ENCODE peak calls at places on chromosome 14, in five cellular contexts. V, N, R, I and C are unnamed samples.

GRCh38 chr14:39050389-39050788 is 52.6 kb downstream of the SEC23A start:
- DNase-seq in V (no peak), N (no peak), R (no peak), I (no peak), C (peak; percentile 11)

GRCh38 chr14:99735189-99736135 is 51.4 kb downstream of the CYP46A1 start:
- DNase-seq in V (no peak), N (no peak), R (no peak), I (peak; percentile 9), C (no peak)

GRCh38 chr14:58805057-58805456 is 167.3 kb downstream of the DACT1 start:
- DNase-seq in V (no peak), N (no peak), R (no peak), I (no peak), C (peak; percentile 86)

GRCh38 chr14:30194769-30195168 is 267.1 kb upstream of the PRKD1 start:
- DNase-seq in V (no peak), N (no peak), R (no peak), I (no peak), C (no peak)

GRCh38 chr14:94591871-94592270 is 10.6 kb downstream of the SERPINA5 start:
- DNase-seq in V (no peak), N (no peak), R (no peak), I (no peak), C (no peak)

GRCh38 chr14:95222870-95223398 is 65.6 kb upstream of the DICER1 start:
- DNase-seq in V (no peak), N (no peak), R (no peak), I (no peak), C (no peak)

GRCh38 chr14:51116682-51117081 is 21.8 kb upstream of the TRIM9 start:
- DNase-seq in V (no peak), N (no peak), R (no peak), I (no peak), C (no peak)

GRCh38 chr14:101193126-101193844 is 289.8 kb upstream of the RTL1 start:
- DNase-seq in V (no peak), N (no peak), R (no peak), I (no peak), C (no peak)

GRCh38 chr14:77014004-77014604 is 14.4 kb downstream of the IRF2BPL start:
- DNase-seq in V (peak; percentile 82), N (peak; percentile 76), R (no peak), I (peak; percentile 75), C (peak; percentile 62)

GRCh38 chr14:92512807-92513203 is 776 bp upstream of the RIN3 start:
- DNase-seq in V (no peak), N (no peak), R (no peak), I (no peak), C (no peak)
- H3K27ac ChIP-seq in V (peak overlapping the region; percentile 81), N (no peak overlapping the region), R (no peak overlapping the region), I (peak overlapping the region; percentile 94), C (no peak overlapping the region)

GRCh38 chr14:24843999-24844398 is 205.9 kb downstream of the STXBP6 start:
- DNase-seq in V (no peak), N (no peak), R (no peak), I (no peak), C (no peak)
- H3K27ac ChIP-seq in V (no peak overlapping the region), N (no peak overlapping the region), R (no peak overlapping the region), I (no peak overlapping the region), C (no peak overlapping the region)

DNA sequence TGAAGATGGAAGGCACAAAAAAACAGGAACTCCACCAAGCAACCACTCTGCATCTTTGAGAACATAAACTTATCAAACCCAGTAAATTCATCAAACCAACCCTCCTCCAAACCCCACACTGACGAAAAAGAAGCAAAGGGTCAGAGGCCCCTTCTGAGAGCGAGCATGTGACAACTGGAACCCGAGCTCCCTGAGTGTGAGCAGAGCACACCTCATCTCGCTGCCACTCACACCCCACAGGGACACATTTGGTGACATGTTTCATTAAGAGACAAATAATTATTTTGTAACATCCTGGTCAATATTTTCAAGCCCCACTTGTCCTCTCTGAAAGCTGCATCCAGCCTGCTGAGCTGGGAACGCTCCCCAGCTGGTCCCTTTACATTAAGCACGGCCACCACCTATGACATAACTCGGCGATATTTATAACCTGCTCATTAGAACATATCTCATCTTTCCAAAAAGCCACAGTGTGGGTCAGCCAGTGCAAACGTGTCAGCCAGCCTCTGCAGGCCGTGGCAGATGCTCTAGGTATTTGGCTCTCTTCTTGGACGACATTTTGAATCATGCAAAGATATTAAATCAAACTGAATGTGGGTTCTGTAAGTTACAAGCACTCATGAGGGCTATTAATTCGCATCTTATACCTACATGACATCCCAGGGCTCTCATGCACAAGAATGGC is 120.1 kb downstream of the TTC7B start:
- DNase-seq in V (no peak), N (no peak), R (no peak), I (no peak), C (no peak)
- H3K27ac ChIP-seq in V (peak overlapping the region; percentile 75), N (no peak overlapping the region), R (no peak overlapping the region), I (peak overlapping the region; percentile 85), C (no peak overlapping the region)

GRCh38 chr14:73795974-73796373 is 55.7 kb upstream of the PTGR2 start:
- DNase-seq in V (no peak), N (peak; percentile 80), R (no peak), I (no peak), C (no peak)

GRCh38 chr14:73796881-73797539 is 54.6 kb upstream of the PTGR2 start:
- DNase-seq in V (no peak), N (no peak), R (no peak), I (no peak), C (no peak)

GRCh38 chr14:73797540-73797925 is 54.1 kb upstream of the PTGR2 start:
- DNase-seq in V (no peak), N (no peak), R (no peak), I (no peak), C (no peak)

GRCh38 chr14:73792476-73792875 is 59.2 kb upstream of the PTGR2 start:
- DNase-seq in V (no peak), N (peak; percentile 26), R (no peak), I (no peak), C (no peak)

GRCh38 chr14:73795466-73795865 is 56.2 kb upstream of the PTGR2 start:
- DNase-seq in V (no peak), N (no peak), R (no peak), I (no peak), C (no peak)
- H3K27ac ChIP-seq in V (no peak overlapping the region), N (no peak overlapping the region), R (no peak overlapping the region), I (peak overlapping the region; percentile 76), C (peak overlapping the region; percentile 71)

DNA sequence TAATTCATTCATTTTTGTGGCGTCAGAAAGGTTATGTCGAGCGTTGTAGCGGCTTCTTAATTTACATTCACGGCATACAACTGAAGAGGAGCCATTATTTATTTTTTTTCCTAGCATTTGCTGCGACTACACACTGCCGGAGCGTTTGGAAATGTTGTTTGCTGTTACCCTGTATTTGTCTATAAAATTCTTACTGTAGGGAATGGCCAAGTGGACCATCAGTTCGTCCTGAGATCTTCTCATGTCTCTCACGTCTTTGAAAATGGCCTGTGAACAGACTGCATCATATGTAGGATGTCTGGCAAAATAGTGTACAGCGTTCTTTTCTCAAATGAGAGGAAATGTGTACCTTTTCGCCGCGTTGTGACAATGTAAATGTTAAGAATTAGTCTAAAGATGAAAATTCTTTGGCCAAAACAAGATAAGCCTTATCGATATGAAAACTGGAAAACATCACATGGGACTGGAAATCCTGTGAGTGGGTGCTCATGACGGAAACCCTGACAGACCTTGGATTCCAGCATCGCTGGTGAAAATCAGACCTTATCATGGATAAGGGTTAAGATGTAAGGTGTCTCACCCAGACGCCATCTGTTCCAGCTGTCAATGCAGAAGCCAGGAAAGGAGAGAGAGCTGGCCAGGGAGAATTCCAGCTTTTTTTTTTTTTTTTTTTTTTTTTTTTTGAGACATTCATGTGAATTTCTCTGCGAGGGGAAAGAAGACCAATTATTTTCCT is 1.5 kb downstream of the TRAF3 start:
- DNase-seq in V (no peak), N (no peak), R (no peak), I (no peak), C (no peak)
- H3K27ac ChIP-seq in V (no peak overlapping the region), N (no peak overlapping the region), R (peak overlapping the region; percentile 37), I (no peak overlapping the region), C (no peak overlapping the region)

GRCh38 chr14:103514596-103515421 is 7.8 kb downstream of the CKB start:
- DNase-seq in V (no peak), N (no peak), R (no peak), I (peak; percentile 13), C (no peak)
- H3K27ac ChIP-seq in V (no peak overlapping the region), N (no peak overlapping the region), R (no peak overlapping the region), I (peak overlapping the region; percentile 11), C (no peak overlapping the region)